ENCODE peak calls at places on chromosomes 13 and 19, in four cellular contexts. H is colonic mucosa, U is nephron progenitor cell, E is body of pancreas. G is an unnamed sample.

GRCh38 chr13:41649659-41650058 is 192.3 kb downstream of the RGCC start:
- DNase-seq in H (no peak), U (no peak), E (no peak), G (no peak)

GRCh38 chr13:24168980-24169379 is 8.5 kb downstream of the SPATA13 start:
- DNase-seq in H (no peak), U (no peak), E (peak; percentile 80), G (no peak)

GRCh38 chr13:25375727-25376358 is 4.1 kb downstream of the ATP8A2 start:
- DNase-seq in H (peak; percentile 22), U (peak; percentile 31), E (peak; percentile 23), G (peak; percentile 36)

GRCh38 chr13:113848431-113849260 is 15.2 kb downstream of the GAS6 start:
- DNase-seq in H (peak; percentile 84), U (no peak), E (no peak), G (no peak)

GRCh38 chr19:17797397-17798201 is 2.7 kb downstream of the B3GNT3 start:
- DNase-seq in H (peak; percentile 92), U (no peak), E (peak; percentile 74), G (peak; percentile 85)

GRCh38 chr13:68304287-68304893 is 1074.3 kb upstream of the PCDH9 start:
- DNase-seq in H (no peak), U (no peak), E (no peak), G (peak; percentile 0)

GRCh38 chr13:111485491-111486250 is 165.2 kb downstream of the TEX29 start:
- DNase-seq in H (peak; percentile 4), U (no peak), E (no peak), G (no peak)

GRCh38 chr19:16846901-16847300 is 17.7 kb downstream of the SIN3B start:
- DNase-seq in H (no peak), U (no peak), E (no peak), G (no peak)

GRCh38 chr19:7941895-7942596 is 1.4 kb downstream of the TIMM44 start:
- DNase-seq in H (no peak), U (no peak), E (no peak), G (no peak)

GRCh38 chr13:48235100-48235813 is 2.3 kb downstream of the ITM2B start:
- DNase-seq in H (no peak), U (peak; percentile 8), E (peak; percentile 70), G (peak; percentile 22)

GRCh38 chr13:102856603-102857002 is 10.8 kb downstream of the ERCC5 start:
- DNase-seq in H (peak; percentile 34), U (no peak), E (peak; percentile 50), G (no peak)

GRCh38 chr13:65036999-65037398 is 2193.1 kb downstream of the PCDH9 start:
- DNase-seq in H (no peak), U (no peak), E (no peak), G (no peak)

GRCh38 chr19:49338023-49338677 is 2.9 kb downstream of the CD37 start:
- DNase-seq in H (no peak), U (peak; percentile 49), E (no peak), G (no peak)

GRCh38 chr19:12567951-12568350 is 16.7 kb upstream of the ZNF564 start:
- DNase-seq in H (no peak), U (no peak), E (no peak), G (no peak)

GRCh38 chr13:50277127-50277526 is 261.9 kb downstream of the KCNRG start:
- DNase-seq in H (no peak), U (no peak), E (no peak), G (no peak)

GRCh38 chr13:61685683-61686013 is 270.0 kb upstream of the PCDH20 start:
- DNase-seq in H (no peak), U (peak; percentile 16), E (no peak), G (no peak)

GRCh38 chr19:29084266-29084665 is 128.7 kb downstream of the UQCRFS1 start:
- DNase-seq in H (no peak), U (peak; percentile 40), E (no peak), G (peak; percentile 54)

GRCh38 chr19:18292810-18293641 is 11.6 kb upstream of the JUND start:
- DNase-seq in H (peak; percentile 83), U (peak; percentile 79), E (peak; percentile 69), G (peak; percentile 34)

GRCh38 chr19:4139614-4140236 is 13.7 kb upstream of the CREB3L3 start:
- DNase-seq in H (peak; percentile 97), U (peak; percentile 86), E (peak; percentile 80), G (peak; percentile 83)

GRCh38 chr19:3644351-3645066 is 17.9 kb upstream of the CACTIN start:
- DNase-seq in H (peak; percentile 43), U (no peak), E (peak; percentile 22), G (no peak)

GRCh38 chr19:752652-753517 is 2.0 kb downstream of the MISP start:
- DNase-seq in H (peak; percentile 94), U (peak; percentile 37), E (peak; percentile 34), G (peak; percentile 87)

GRCh38 chr19:5059191-5059579 is 90.3 kb downstream of the KDM4B start:
- DNase-seq in H (no peak), U (no peak), E (no peak), G (no peak)

GRCh38 chr13:61370520-61370919 is 45.1 kb downstream of the PCDH20 start:
- DNase-seq in H (no peak), U (no peak), E (no peak), G (no peak)

GRCh38 chr19:42143341-42144234 is 11.3 kb upstream of the POU2F2 start:
- DNase-seq in H (no peak), U (peak; percentile 91), E (no peak), G (no peak)

GRCh38 chr13:79318664-79319063 is 87.4 kb downstream of the RBM26 start:
- DNase-seq in H (no peak), U (no peak), E (peak; percentile 26), G (no peak)

GRCh38 chr13:37645181-37645580 is 46.6 kb upstream of the POSTN start:
- DNase-seq in H (no peak), U (no peak), E (no peak), G (no peak)

GRCh38 chr19:10736189-10736588 is 18.3 kb downstream of the DNM2 start:
- DNase-seq in H (no peak), U (no peak), E (no peak), G (no peak)

GRCh38 chr19:49560358-49560900 is 19.9 kb downstream of the NOSIP start:
- DNase-seq in H (no peak), U (no peak), E (peak; percentile 83), G (no peak)

GRCh38 chr13:84574851-84575250 is 692.6 kb upstream of the SLITRK1 start:
- DNase-seq in H (no peak), U (no peak), E (no peak), G (no peak)

GRCh38 chr19:2294377-2295335 is 12.7 kb upstream of the PEAK3 start:
- DNase-seq in H (no peak), U (no peak), E (no peak), G (no peak)

GRCh38 chr13:110380359-110381028 is 73.4 kb downstream of the COL4A2 start:
- DNase-seq in H (no peak), U (no peak), E (no peak), G (peak; percentile 1)

GRCh38 chr19:15468675-15469512 is 4.5 kb upstream of the RASAL3 start:
- DNase-seq in H (no peak), U (no peak), E (no peak), G (no peak)

GRCh38 chr19:13557756-13558398 is 51.6 kb upstream of the CACNA1A start:
- DNase-seq in H (peak; percentile 18), U (no peak), E (peak; percentile 27), G (peak; percentile 13)

GRCh38 chr19:3983936-3984583 is 1.2 kb downstream of the EEF2 start:
- DNase-seq in H (peak; percentile 57), U (peak; percentile 10), E (no peak), G (no peak)

GRCh38 chr19:52492991-52493470 is 34.4 kb upstream of the ZNF808 start:
- DNase-seq in H (no peak), U (peak; percentile 31), E (peak; percentile 5), G (no peak)

GRCh38 chr19:42080764-42081375 is 4.9 kb downstream of the ZNF574 start:
- DNase-seq in H (no peak), U (no peak), E (no peak), G (no peak)

DNA sequence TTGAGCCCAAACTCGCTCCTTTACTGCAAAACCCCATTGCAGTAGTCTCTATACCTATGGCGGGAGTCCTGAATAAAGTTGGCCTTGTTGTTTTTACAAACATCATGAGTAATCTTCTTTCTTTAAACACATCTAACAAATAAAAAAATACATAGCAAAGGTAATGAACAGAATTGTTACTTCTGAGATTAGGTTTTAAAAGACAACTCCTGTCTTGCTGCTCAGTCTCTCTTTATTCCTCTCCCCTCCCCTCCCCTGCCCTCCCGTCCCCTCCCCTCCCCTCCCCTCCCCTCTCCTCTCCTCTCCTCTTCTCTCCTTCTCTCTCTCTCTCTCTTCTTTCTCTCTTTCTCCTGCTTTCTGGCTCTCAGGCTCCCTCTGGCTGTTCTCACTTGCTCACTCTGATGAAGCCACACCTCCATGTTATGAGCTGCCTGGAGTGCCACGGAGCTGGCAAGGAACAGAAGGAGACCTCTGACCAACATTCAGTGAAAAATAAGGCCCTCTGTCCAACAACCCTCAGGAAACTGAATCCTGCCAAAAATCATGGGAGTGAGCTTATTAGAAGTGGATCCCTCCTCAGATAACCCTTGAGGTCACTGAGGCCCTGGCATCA is 300.7 kb upstream of the MIR17HG start:
- DNase-seq in H (no peak), U (no peak), E (no peak), G (no peak)
- TF ChIP-seq CTCF in H (no peak), U (no peak), E (no peak), G (no peak)

GRCh38 chr13:86174632-86175031 is 375.4 kb upstream of the SLITRK6 start:
- DNase-seq in H (no peak), U (no peak), E (no peak), G (no peak)
- TF ChIP-seq CTCF in H (no peak), U (no peak), E (no peak), G (no peak)

DNA sequence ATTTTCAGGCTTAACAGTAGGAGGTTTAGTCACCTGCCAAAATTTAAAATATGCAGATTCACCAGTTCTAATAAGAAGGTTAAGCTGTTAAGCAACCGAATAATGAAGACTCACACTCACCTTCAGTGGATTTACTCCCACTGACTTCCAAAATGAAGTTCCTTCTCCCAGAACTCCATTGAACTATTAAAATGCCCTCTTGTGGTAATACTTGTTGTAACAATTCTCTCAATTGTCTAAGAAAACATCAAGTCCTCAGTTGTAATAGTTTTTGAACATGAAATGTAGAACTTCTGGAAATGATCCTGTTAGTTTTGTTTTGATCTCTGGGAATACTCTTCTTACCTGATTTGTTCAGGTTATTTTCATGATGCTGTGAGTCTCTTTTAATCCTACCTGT is 522.0 kb upstream of the ATXN8OS start:
- DNase-seq in H (no peak), U (no peak), E (no peak), G (no peak)
- TF ChIP-seq CTCF in H (no peak), U (no peak), E (no peak), G (no peak)

GRCh38 chr19:39918183-39918651 is 16.2 kb downstream of the FCGBP start:
- DNase-seq in H (peak; percentile 17), U (no peak), E (no peak), G (no peak)
- TF ChIP-seq CTCF in H (no peak), U (no peak), E (no peak), G (no peak)